ENCODE peak calls at places on chromosomes 5 and 9, in ten cellular contexts. One of them, this sample, is unnamed.

GRCh38 chr5:176513788-176514187 is 23.4 kb downstream of the RNF44 start:
- ATAC-seq in activated naive CD8-positive, alpha-beta T cell treated with anti-CD3 and anti-CD28 coated beads, Interleukin-2, amount 10 ng/mL, durations not matched to agents 7 days and 5 days: no peak
- ATAC-seq in upper lobe of right lung: no peak
- ATAC-seq in psoas muscle: no peak
- ATAC-seq in left lung: no peak
- ATAC-seq in activated CD8-positive, alpha-beta T cell treated with anti-CD3 and anti-CD28 coated beads for 36 hours: no peak
- ATAC-seq in left colon: no peak
- ATAC-seq in IMR-90: no peak
- ATAC-seq in pancreas: no peak
- ATAC-seq in body of pancreas: no peak
- ATAC-seq in this sample: no peak

GRCh38 chr5:55021465-55021864 is 2.6 kb upstream of the GZMK start:
- ATAC-seq in activated naive CD8-positive, alpha-beta T cell treated with anti-CD3 and anti-CD28 coated beads, Interleukin-2, amount 10 ng/mL, durations not matched to agents 7 days and 5 days: no peak
- ATAC-seq in upper lobe of right lung: no peak
- ATAC-seq in psoas muscle: no peak
- ATAC-seq in left lung: no peak
- ATAC-seq in activated CD8-positive, alpha-beta T cell treated with anti-CD3 and anti-CD28 coated beads for 36 hours: no peak
- ATAC-seq in left colon: no peak
- ATAC-seq in IMR-90: no peak
- ATAC-seq in pancreas: no peak
- ATAC-seq in body of pancreas: no peak
- ATAC-seq in this sample: no peak

GRCh38 chr5:127596501-127596900 is 52.4 kb upstream of the CTXN3 start:
- ATAC-seq in activated naive CD8-positive, alpha-beta T cell treated with anti-CD3 and anti-CD28 coated beads, Interleukin-2, amount 10 ng/mL, durations not matched to agents 7 days and 5 days: no peak
- ATAC-seq in upper lobe of right lung: no peak
- ATAC-seq in psoas muscle: no peak
- ATAC-seq in left lung: no peak
- ATAC-seq in activated CD8-positive, alpha-beta T cell treated with anti-CD3 and anti-CD28 coated beads for 36 hours: no peak
- ATAC-seq in left colon: no peak
- ATAC-seq in IMR-90: no peak
- ATAC-seq in pancreas: no peak
- ATAC-seq in body of pancreas: no peak
- ATAC-seq in this sample: no peak

GRCh38 chr9:89526667-89527066 is 28.8 kb upstream of the SEMA4D start:
- ATAC-seq in activated naive CD8-positive, alpha-beta T cell treated with anti-CD3 and anti-CD28 coated beads, Interleukin-2, amount 10 ng/mL, durations not matched to agents 7 days and 5 days: no peak
- ATAC-seq in upper lobe of right lung: no peak
- ATAC-seq in psoas muscle: no peak
- ATAC-seq in left lung: no peak
- ATAC-seq in activated CD8-positive, alpha-beta T cell treated with anti-CD3 and anti-CD28 coated beads for 36 hours: no peak
- ATAC-seq in left colon: no peak
- ATAC-seq in IMR-90: no peak
- ATAC-seq in pancreas: no peak
- ATAC-seq in body of pancreas: no peak
- ATAC-seq in this sample: peak; percentile 18

GRCh38 chr9:85224729-85225128 is 517.0 kb downstream of the AGTPBP1 start:
- ATAC-seq in activated naive CD8-positive, alpha-beta T cell treated with anti-CD3 and anti-CD28 coated beads, Interleukin-2, amount 10 ng/mL, durations not matched to agents 7 days and 5 days: no peak
- ATAC-seq in upper lobe of right lung: no peak
- ATAC-seq in psoas muscle: no peak
- ATAC-seq in left lung: peak; percentile 57
- ATAC-seq in activated CD8-positive, alpha-beta T cell treated with anti-CD3 and anti-CD28 coated beads for 36 hours: no peak
- ATAC-seq in left colon: no peak
- ATAC-seq in IMR-90: no peak
- ATAC-seq in pancreas: peak; percentile 50
- ATAC-seq in body of pancreas: peak; percentile 62
- ATAC-seq in this sample: peak; percentile 82

GRCh38 chr9:30301271-30301963 is 2083.0 kb upstream of the ACO1 start:
- ATAC-seq in activated naive CD8-positive, alpha-beta T cell treated with anti-CD3 and anti-CD28 coated beads, Interleukin-2, amount 10 ng/mL, durations not matched to agents 7 days and 5 days: no peak
- ATAC-seq in upper lobe of right lung: peak; percentile 83
- ATAC-seq in psoas muscle: no peak
- ATAC-seq in left lung: peak; percentile 44
- ATAC-seq in activated CD8-positive, alpha-beta T cell treated with anti-CD3 and anti-CD28 coated beads for 36 hours: no peak
- ATAC-seq in left colon: no peak
- ATAC-seq in IMR-90: no peak
- ATAC-seq in pancreas: peak; percentile 50
- ATAC-seq in body of pancreas: no peak
- ATAC-seq in this sample: no peak

GRCh38 chr5:90557871-90558270 is 726 bp upstream of the ADGRV1 start:
- ATAC-seq in activated naive CD8-positive, alpha-beta T cell treated with anti-CD3 and anti-CD28 coated beads, Interleukin-2, amount 10 ng/mL, durations not matched to agents 7 days and 5 days: no peak
- ATAC-seq in upper lobe of right lung: no peak
- ATAC-seq in psoas muscle: no peak
- ATAC-seq in left lung: peak; percentile 9
- ATAC-seq in activated CD8-positive, alpha-beta T cell treated with anti-CD3 and anti-CD28 coated beads for 36 hours: no peak
- ATAC-seq in left colon: no peak
- ATAC-seq in IMR-90: no peak
- ATAC-seq in pancreas: peak; percentile 5
- ATAC-seq in body of pancreas: no peak
- ATAC-seq in this sample: no peak

GRCh38 chr5:126801992-126802294 is 25.0 kb downstream of the LMNB1 start:
- ATAC-seq in activated naive CD8-positive, alpha-beta T cell treated with anti-CD3 and anti-CD28 coated beads, Interleukin-2, amount 10 ng/mL, durations not matched to agents 7 days and 5 days: no peak
- ATAC-seq in upper lobe of right lung: no peak
- ATAC-seq in psoas muscle: no peak
- ATAC-seq in left lung: peak; percentile 61
- ATAC-seq in activated CD8-positive, alpha-beta T cell treated with anti-CD3 and anti-CD28 coated beads for 36 hours: no peak
- ATAC-seq in left colon: peak; percentile 65
- ATAC-seq in IMR-90: peak; percentile 85
- ATAC-seq in pancreas: no peak
- ATAC-seq in body of pancreas: no peak
- ATAC-seq in this sample: no peak

GRCh38 chr9:131800366-131800765 is 60.5 kb upstream of the RAPGEF1 start:
- ATAC-seq in activated naive CD8-positive, alpha-beta T cell treated with anti-CD3 and anti-CD28 coated beads, Interleukin-2, amount 10 ng/mL, durations not matched to agents 7 days and 5 days: no peak
- ATAC-seq in upper lobe of right lung: no peak
- ATAC-seq in psoas muscle: no peak
- ATAC-seq in left lung: no peak
- ATAC-seq in activated CD8-positive, alpha-beta T cell treated with anti-CD3 and anti-CD28 coated beads for 36 hours: no peak
- ATAC-seq in left colon: no peak
- ATAC-seq in IMR-90: no peak
- ATAC-seq in pancreas: no peak
- ATAC-seq in body of pancreas: no peak
- ATAC-seq in this sample: no peak

GRCh38 chr9:132663120-132663519 is 6.7 kb downstream of the DDX31 start:
- ATAC-seq in activated naive CD8-positive, alpha-beta T cell treated with anti-CD3 and anti-CD28 coated beads, Interleukin-2, amount 10 ng/mL, durations not matched to agents 7 days and 5 days: no peak
- ATAC-seq in upper lobe of right lung: no peak
- ATAC-seq in psoas muscle: no peak
- ATAC-seq in left lung: no peak
- ATAC-seq in activated CD8-positive, alpha-beta T cell treated with anti-CD3 and anti-CD28 coated beads for 36 hours: no peak
- ATAC-seq in left colon: no peak
- ATAC-seq in IMR-90: no peak
- ATAC-seq in pancreas: no peak
- ATAC-seq in body of pancreas: no peak
- ATAC-seq in this sample: no peak

GRCh38 chr9:89794918-89795317 is 190.1 kb downstream of the GADD45G start:
- ATAC-seq in activated naive CD8-positive, alpha-beta T cell treated with anti-CD3 and anti-CD28 coated beads, Interleukin-2, amount 10 ng/mL, durations not matched to agents 7 days and 5 days: no peak
- ATAC-seq in upper lobe of right lung: peak; percentile 38
- ATAC-seq in psoas muscle: no peak
- ATAC-seq in left lung: peak; percentile 36
- ATAC-seq in activated CD8-positive, alpha-beta T cell treated with anti-CD3 and anti-CD28 coated beads for 36 hours: no peak
- ATAC-seq in left colon: peak; percentile 74
- ATAC-seq in IMR-90: no peak
- ATAC-seq in pancreas: no peak
- ATAC-seq in body of pancreas: peak; percentile 65
- ATAC-seq in this sample: no peak

GRCh38 chr5:138760448-138761110 is 7.4 kb downstream of the CTNNA1 start:
- ATAC-seq in activated naive CD8-positive, alpha-beta T cell treated with anti-CD3 and anti-CD28 coated beads, Interleukin-2, amount 10 ng/mL, durations not matched to agents 7 days and 5 days: no peak
- ATAC-seq in upper lobe of right lung: no peak
- ATAC-seq in psoas muscle: peak; percentile 50
- ATAC-seq in left lung: peak; percentile 21
- ATAC-seq in activated CD8-positive, alpha-beta T cell treated with anti-CD3 and anti-CD28 coated beads for 36 hours: no peak
- ATAC-seq in left colon: no peak
- ATAC-seq in IMR-90: no peak
- ATAC-seq in pancreas: no peak
- ATAC-seq in body of pancreas: no peak
- ATAC-seq in this sample: no peak

GRCh38 chr5:96259211-96259772 is 173.8 kb downstream of the PCSK1 start:
- ATAC-seq in activated naive CD8-positive, alpha-beta T cell treated with anti-CD3 and anti-CD28 coated beads, Interleukin-2, amount 10 ng/mL, durations not matched to agents 7 days and 5 days: no peak
- ATAC-seq in upper lobe of right lung: peak; percentile 47
- ATAC-seq in psoas muscle: peak; percentile 91
- ATAC-seq in left lung: peak; percentile 54
- ATAC-seq in activated CD8-positive, alpha-beta T cell treated with anti-CD3 and anti-CD28 coated beads for 36 hours: no peak
- ATAC-seq in left colon: no peak
- ATAC-seq in IMR-90: peak; percentile 38
- ATAC-seq in pancreas: peak; percentile 50
- ATAC-seq in body of pancreas: peak; percentile 59
- ATAC-seq in this sample: peak; percentile 76

GRCh38 chr9:129476821-129477611 is 143.9 kb downstream of the C9orf50 start:
- ATAC-seq in activated naive CD8-positive, alpha-beta T cell treated with anti-CD3 and anti-CD28 coated beads, Interleukin-2, amount 10 ng/mL, durations not matched to agents 7 days and 5 days: no peak
- ATAC-seq in upper lobe of right lung: no peak
- ATAC-seq in psoas muscle: no peak
- ATAC-seq in left lung: no peak
- ATAC-seq in activated CD8-positive, alpha-beta T cell treated with anti-CD3 and anti-CD28 coated beads for 36 hours: no peak
- ATAC-seq in left colon: no peak
- ATAC-seq in IMR-90: no peak
- ATAC-seq in pancreas: no peak
- ATAC-seq in body of pancreas: no peak
- ATAC-seq in this sample: no peak

GRCh38 chr9:114123031-114123977 is 24.2 kb upstream of the KIF12 start:
- ATAC-seq in activated naive CD8-positive, alpha-beta T cell treated with anti-CD3 and anti-CD28 coated beads, Interleukin-2, amount 10 ng/mL, durations not matched to agents 7 days and 5 days: no peak
- ATAC-seq in upper lobe of right lung: no peak
- ATAC-seq in psoas muscle: no peak
- ATAC-seq in left lung: no peak
- ATAC-seq in activated CD8-positive, alpha-beta T cell treated with anti-CD3 and anti-CD28 coated beads for 36 hours: no peak
- ATAC-seq in left colon: no peak
- ATAC-seq in IMR-90: no peak
- ATAC-seq in pancreas: no peak
- ATAC-seq in body of pancreas: no peak
- ATAC-seq in this sample: no peak